ENCODE peak calls at places on chromosomes 13 and 19, in ten cellular contexts. C, Y, Z, F, J, G, U, M, B and I are unnamed samples.

GRCh38 chr13:66803013-66803739 is 427.0 kb downstream of the PCDH9 start:
- DNase-seq in C (no peak), Y (no peak), Z (no peak), F (no peak), J (no peak), G (peak; percentile 70), U (no peak), M (no peak), B (no peak), I (peak; percentile 23)

GRCh38 chr13:31320946-31321345 is 121.2 kb downstream of the B3GLCT start:
- DNase-seq in C (no peak), Y (no peak), Z (no peak), F (no peak), J (no peak), G (no peak), U (no peak), M (no peak), B (no peak), I (no peak)

GRCh38 chr19:9857920-9858746 is 23.0 kb downstream of the PIN1 start:
- DNase-seq in C (no peak), Y (no peak), Z (peak; percentile 19), F (no peak), J (peak; percentile 12), G (no peak), U (no peak), M (peak; percentile 79), B (no peak), I (no peak)

GRCh38 chr13:37385248-37385647 is 213.3 kb downstream of the POSTN start:
- DNase-seq in C (no peak), Y (no peak), Z (no peak), F (no peak), J (no peak), G (no peak), U (no peak), M (no peak), B (no peak), I (no peak)

GRCh38 chr19:19101540-19101939 is 36.7 kb downstream of the TMEM161A start:
- DNase-seq in C (no peak), Y (no peak), Z (no peak), F (no peak), J (no peak), G (no peak), U (no peak), M (no peak), B (no peak), I (no peak)

GRCh38 chr13:112165712-112166111 is 98.8 kb downstream of the SOX1 start:
- DNase-seq in C (no peak), Y (no peak), Z (no peak), F (no peak), J (no peak), G (no peak), U (no peak), M (no peak), B (no peak), I (no peak)

GRCh38 chr13:76692326-76692725 is 193.9 kb downstream of the KCTD12 start:
- DNase-seq in C (no peak), Y (no peak), Z (no peak), F (no peak), J (no peak), G (no peak), U (no peak), M (no peak), B (no peak), I (no peak)

GRCh38 chr13:53151692-53152421 is 123.2 kb downstream of the OLFM4 start:
- DNase-seq in C (no peak), Y (peak; percentile 64), Z (no peak), F (peak; percentile 40), J (peak; percentile 91), G (peak; percentile 87), U (peak; percentile 46), M (peak; percentile 87), B (no peak), I (peak; percentile 45)

GRCh38 chr13:105702441-105702840 is 833.0 kb downstream of the EFNB2 start:
- DNase-seq in C (no peak), Y (no peak), Z (no peak), F (no peak), J (no peak), G (no peak), U (no peak), M (no peak), B (no peak), I (no peak)

GRCh38 chr19:49042177-49042576 is 1.5 kb upstream of the CGB5 start:
- DNase-seq in C (no peak), Y (no peak), Z (no peak), F (no peak), J (no peak), G (no peak), U (no peak), M (no peak), B (no peak), I (no peak)

GRCh38 chr13:73809561-73809960 is 324.6 kb downstream of the KLF12 start:
- DNase-seq in C (no peak), Y (no peak), Z (no peak), F (no peak), J (no peak), G (peak; percentile 37), U (no peak), M (no peak), B (no peak), I (no peak)

GRCh38 chr19:39098365-39099269 is 14.4 kb downstream of the ACP7 start:
- DNase-seq in C (no peak), Y (no peak), Z (no peak), F (no peak), J (no peak), G (no peak), U (no peak), M (no peak), B (no peak), I (no peak)

GRCh38 chr13:45092668-45093067 is 27.6 kb upstream of the GTF2F2 start:
- DNase-seq in C (no peak), Y (no peak), Z (no peak), F (no peak), J (no peak), G (no peak), U (no peak), M (peak; percentile 34), B (no peak), I (no peak)

GRCh38 chr13:108200781-108201398 is 14.4 kb downstream of the LIG4 start:
- DNase-seq in C (no peak), Y (no peak), Z (no peak), F (no peak), J (no peak), G (no peak), U (no peak), M (no peak), B (no peak), I (no peak)

GRCh38 chr13:73958657-73959397 is 175.4 kb downstream of the KLF12 start:
- DNase-seq in C (no peak), Y (no peak), Z (no peak), F (no peak), J (no peak), G (no peak), U (no peak), M (no peak), B (no peak), I (no peak)

GRCh38 chr13:110173247-110173818 is 133.6 kb downstream of the COL4A1 start:
- DNase-seq in C (no peak), Y (no peak), Z (no peak), F (no peak), J (no peak), G (no peak), U (no peak), M (no peak), B (no peak), I (no peak)

GRCh38 chr19:44808463-44809371 is at the start of gene BCAM:
- DNase-seq in C (no peak), Y (peak; percentile 1), Z (no peak), F (no peak), J (no peak), G (peak; percentile 91), U (peak; percentile 47), M (no peak), B (no peak), I (no peak)

GRCh38 chr19:47541507-47541906 is 26.6 kb upstream of the NAPA start:
- DNase-seq in C (no peak), Y (no peak), Z (peak; percentile 20), F (no peak), J (no peak), G (no peak), U (no peak), M (no peak), B (peak; percentile 32), I (no peak)

GRCh38 chr13:110520431-110521295 is 40.9 kb downstream of the RAB20 start:
- DNase-seq in C (no peak), Y (peak; percentile 25), Z (no peak), F (no peak), J (no peak), G (no peak), U (peak; percentile 87), M (no peak), B (no peak), I (no peak)

GRCh38 chr19:54464624-54465266 is 1.2 kb upstream of the LENG9 start:
- DNase-seq in C (peak; percentile 43), Y (no peak), Z (peak; percentile 82), F (peak; percentile 84), J (peak; percentile 95), G (peak; percentile 88), U (peak; percentile 75), M (peak; percentile 54), B (peak; percentile 50), I (peak; percentile 75)

GRCh38 chr19:35558400-35559280 is 4.8 kb downstream of the ATP4A start:
- DNase-seq in C (no peak), Y (no peak), Z (no peak), F (no peak), J (peak; percentile 47), G (no peak), U (no peak), M (no peak), B (no peak), I (no peak)

GRCh38 chr19:53942001-53942786 is 20.5 kb upstream of the CACNG8 start:
- DNase-seq in C (no peak), Y (no peak), Z (no peak), F (peak; percentile 1), J (no peak), G (no peak), U (no peak), M (no peak), B (no peak), I (no peak)

GRCh38 chr19:42529248-42529764 is 1.0 kb upstream of the CEACAM1 start:
- DNase-seq in C (peak; percentile 57), Y (no peak), Z (peak; percentile 71), F (peak; percentile 38), J (peak; percentile 83), G (peak; percentile 66), U (peak; percentile 58), M (peak; percentile 52), B (peak; percentile 62), I (peak; percentile 39)

GRCh38 chr19:4058696-4059492 is 7.8 kb downstream of the ZBTB7A start:
- DNase-seq in C (no peak), Y (no peak), Z (no peak), F (no peak), J (no peak), G (no peak), U (peak; percentile 71), M (no peak), B (no peak), I (no peak)

GRCh38 chr19:2549701-2550191 is 73.8 kb downstream of the GADD45B start:
- DNase-seq in C (no peak), Y (no peak), Z (no peak), F (no peak), J (no peak), G (no peak), U (peak; percentile 56), M (no peak), B (no peak), I (no peak)

GRCh38 chr19:5941673-5942072 is 27.6 kb downstream of the CAPS start:
- DNase-seq in C (no peak), Y (no peak), Z (no peak), F (no peak), J (no peak), G (no peak), U (no peak), M (no peak), B (no peak), I (no peak)

GRCh38 chr13:46527237-46527636 is 25.7 kb upstream of the LRCH1 start:
- DNase-seq in C (no peak), Y (no peak), Z (no peak), F (no peak), J (no peak), G (no peak), U (no peak), M (no peak), B (no peak), I (no peak)

GRCh38 chr19:56869886-56870285 is 29.4 kb upstream of the PEG3 start:
- DNase-seq in C (no peak), Y (no peak), Z (no peak), F (no peak), J (no peak), G (no peak), U (no peak), M (no peak), B (no peak), I (no peak)